ENCODE peak calls at places on chromosomes 5 and 9, in four cellular contexts. R is HCT116, L is K562, G is HepG2. X is an unnamed sample.

GRCh38 chr5:75885849-75886596 is 168.8 kb upstream of the POC5 start:
- DNase-seq in R (no peak), L (peak), G (no peak), X (peak)

GRCh38 chr5:132065351-132065937 is 5.0 kb downstream of the IL3 start:
- DNase-seq in R (peak), L (peak), G (peak), X (peak)

GRCh38 chr9:133995012-133995896 is 3.1 kb upstream of the VAV2 start:
- DNase-seq in R (peak), L (no peak), G (peak), X (peak)

GRCh38 chr5:103347729-103348128 is 89.2 kb downstream of the MACIR start:
- DNase-seq in R (no peak), L (no peak), G (peak), X (no peak)

GRCh38 chr5:78597068-78597857 is 51.3 kb downstream of the LHFPL2 start:
- DNase-seq in R (no peak), L (peak), G (peak), X (no peak)

GRCh38 chr5:29930316-29930715 is 1263.2 kb upstream of the CDH6 start:
- DNase-seq in R (no peak), L (peak), G (no peak), X (no peak)

GRCh38 chr5:5344606-5345005 is 77.9 kb upstream of the ICE1 start:
- DNase-seq in R (no peak), L (no peak), G (no peak), X (no peak)

GRCh38 chr9:70502690-70503089 is 88.2 kb upstream of the KLF9 start:
- DNase-seq in R (no peak), L (no peak), G (no peak), X (no peak)

GRCh38 chr5:1550287-1551076 is 26.7 kb upstream of the LPCAT1 start:
- DNase-seq in R (no peak), L (no peak), G (no peak), X (no peak)

GRCh38 chr9:110008663-110009062 is 199.3 kb downstream of the C9orf152 start:
- DNase-seq in R (no peak), L (no peak), G (no peak), X (no peak)

GRCh38 chr5:95892784-95893354 is 68.8 kb downstream of the ELL2 start:
- DNase-seq in R (peak), L (peak), G (peak), X (peak)

GRCh38 chr5:117266237-117266725 is 691.7 kb upstream of the SEMA6A start:
- DNase-seq in R (peak), L (no peak), G (no peak), X (no peak)

GRCh38 chr9:94096819-94097577 is 12.7 kb downstream of the PTPDC1 start:
- DNase-seq in R (no peak), L (no peak), G (no peak), X (no peak)

DNA sequence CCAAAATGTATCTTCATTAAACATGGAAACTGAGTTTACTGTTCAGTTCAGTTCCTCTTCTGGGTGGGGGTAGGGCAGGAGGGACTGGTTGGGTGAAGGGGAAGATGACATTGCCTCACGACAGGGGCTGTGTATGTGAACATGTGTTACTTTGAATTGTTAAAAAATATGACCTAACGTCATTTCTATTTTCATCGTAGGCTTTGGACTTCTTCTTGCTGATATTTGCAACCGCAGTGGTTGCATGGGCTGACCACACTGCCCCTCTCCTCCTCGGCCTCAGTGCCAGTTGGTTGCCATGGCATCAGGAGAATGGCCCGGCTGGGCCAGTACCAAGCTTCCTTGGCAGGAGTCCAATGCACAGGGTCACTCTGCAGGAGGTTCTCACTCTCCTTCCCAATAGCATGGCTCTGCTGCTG is 41.5 kb downstream of the HACD4 start:
- DNase-seq in R (no peak), L (no peak), G (no peak), X (no peak)
- TF ChIP-seq ELF1 in R (no peak), L (no peak), G (no peak), X (no peak)

DNA sequence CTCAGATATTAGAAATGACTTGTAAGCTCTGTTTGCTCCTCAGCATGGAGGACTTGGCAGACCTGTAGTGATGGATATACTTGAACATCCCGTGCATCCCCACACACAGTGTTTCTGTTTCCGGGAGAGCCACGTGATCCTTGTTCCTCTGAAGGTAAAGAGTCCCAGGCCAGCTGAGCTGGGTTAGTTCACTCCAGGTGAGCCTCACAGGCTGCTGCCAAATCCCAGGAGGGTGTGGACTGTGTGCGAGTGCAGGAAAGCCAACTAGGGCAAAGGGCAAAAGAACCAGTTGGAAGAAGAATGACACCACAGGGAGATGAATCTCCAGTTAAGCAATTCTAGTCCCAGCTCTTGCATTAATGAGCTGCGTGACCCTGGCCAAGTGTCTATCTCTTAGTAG is 10.4 kb upstream of the TOMM5 start:
- DNase-seq in R (no peak), L (no peak), G (no peak), X (no peak)
- TF ChIP-seq ELF1 in R (no peak), L (no peak), G (no peak), X (no peak)

GRCh38 chr9:135280666-135281065 is 193.2 kb downstream of the OLFM1 start:
- DNase-seq in R (no peak), L (no peak), G (no peak), X (no peak)
- TF ChIP-seq ELF1 in R (no peak), L (no peak), G (no peak), X (no peak)

GRCh38 chr5:107196500-107196899 is 474.2 kb downstream of the EFNA5 start:
- DNase-seq in R (no peak), L (no peak), G (no peak), X (no peak)
- TF ChIP-seq ELF1 in R (no peak), L (no peak), G (no peak), X (no peak)

DNA sequence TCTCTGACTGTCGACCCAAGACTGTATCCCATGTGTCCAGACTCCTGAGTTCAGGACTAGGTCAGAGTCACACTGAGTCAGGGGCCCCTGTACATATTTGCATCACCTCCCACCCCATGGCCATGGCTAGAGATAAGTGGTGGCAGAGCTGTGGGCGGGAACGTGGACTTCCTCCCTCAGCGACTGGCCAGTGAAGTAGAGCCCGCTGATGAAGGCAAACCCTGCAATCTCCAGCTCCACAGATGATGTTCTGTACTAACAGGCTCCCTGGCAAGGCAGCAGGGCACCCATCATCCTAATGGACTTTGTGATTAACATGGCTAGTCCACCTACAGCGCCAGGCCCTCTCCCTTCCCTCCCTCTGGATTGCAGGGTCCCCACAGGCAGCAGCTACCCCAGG is 110.5 kb upstream of the LRRTM2 start:
- DNase-seq in R (no peak), L (peak), G (no peak), X (peak)
- TF ChIP-seq ELF1 in R (no peak), L (no peak), G (no peak), X (no peak)

GRCh38 chr9:126604706-126605105 is 9.0 kb upstream of the LMX1B start:
- DNase-seq in R (no peak), L (no peak), G (no peak), X (no peak)
- TF ChIP-seq ELF1 in R (no peak), L (no peak), G (no peak), X (no peak)

GRCh38 chr5:173283318-173284288 is 44.6 kb downstream of the STC2 start:
- DNase-seq in R (peak), L (peak), G (peak), X (peak)
- TF ChIP-seq ELF1 in R (no peak), L (no peak), G (no peak), X (no peak)

GRCh38 chr5:168137265-168137664 is 154.2 kb upstream of the WWC1 start:
- DNase-seq in R (no peak), L (no peak), G (no peak), X (no peak)

GRCh38 chr5:168147536-168148460 is 143.6 kb upstream of the WWC1 start:
- DNase-seq in R (no peak), L (no peak), G (no peak), X (no peak)

GRCh38 chr5:168140256-168140655 is 151.2 kb upstream of the WWC1 start:
- DNase-seq in R (no peak), L (no peak), G (no peak), X (no peak)

DNA sequence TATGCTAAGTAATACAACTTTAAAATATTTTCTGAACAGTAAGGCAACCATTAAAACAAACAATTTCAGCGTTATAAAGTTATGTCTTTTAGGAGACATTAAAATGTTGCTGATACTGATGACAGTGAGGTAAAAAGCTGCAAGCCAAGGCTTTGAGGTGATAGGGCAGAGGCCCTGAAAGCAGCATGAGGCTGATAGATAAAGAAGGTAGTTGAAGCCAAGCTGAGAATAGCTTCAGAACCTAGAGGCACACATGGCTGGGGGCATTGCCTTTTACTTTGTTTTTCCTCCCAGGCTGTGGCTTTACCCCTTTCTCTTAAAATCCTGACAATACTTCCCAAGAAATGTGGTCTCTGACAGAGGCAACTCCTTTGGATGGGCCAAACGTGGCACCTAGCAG is 149.0 kb upstream of the WWC1 start:
- DNase-seq in R (no peak), L (no peak), G (no peak), X (no peak)
- TF ChIP-seq ELF1 in R (no peak), L (no peak), G (no peak), X (no peak)

GRCh38 chr5:59173568-59173967 is 590.7 kb downstream of the RAB3C start:
- DNase-seq in R (no peak), L (no peak), G (no peak), X (no peak)
- TF ChIP-seq ELF1 in R (no peak), L (no peak), G (no peak), X (no peak)

GRCh38 chr9:97904725-97905124 is 17.6 kb downstream of the TRMO start:
- DNase-seq in R (no peak), L (no peak), G (no peak), X (no peak)
- TF ChIP-seq ELF1 in R (no peak), L (no peak), G (no peak), X (no peak)

X was measured in SK-N-SH.